ENCODE peak calls at places on chromosomes 12 and 14, in eight cellular contexts. Y is uterus; C is CD8-positive, alpha-beta memory T cell; N is tibial nerve; Z is HepG2; L is GM23248; R is body of pancreas; O is prostate gland. P is an unnamed sample.

GRCh38 chr12:94289551-94290312 is 141.4 kb downstream of the PLXNC1 start:
- DNase-seq in Y (peak; percentile 59), R (no peak), O (no peak), L (peak; percentile 80), N (peak; percentile 35), Z (no peak), C (no peak), P (no peak)

GRCh38 chr14:104758981-104759975 is 6.3 kb downstream of the SIVA1 start:
- DNase-seq in L (no peak), Y (no peak), N (no peak), Z (no peak), R (no peak), O (no peak), C (no peak), P (no peak)

GRCh38 chr14:72111921-72112320 is 179.7 kb downstream of the RGS6 start:
- DNase-seq in Y (no peak), L (no peak), R (no peak), O (no peak), C (no peak), Z (no peak), N (no peak), P (no peak)

GRCh38 chr12:88299567-88300101 is 157.5 kb downstream of the TMTC3 start:
- DNase-seq in Z (no peak), O (no peak), R (no peak), L (peak; percentile 98), Y (no peak), C (no peak), N (no peak), P (no peak)

GRCh38 chr14:91947196-91948184 is at the start of gene FBLN5:
- DNase-seq in Y (peak; percentile 79), R (peak; percentile 71), L (peak; percentile 93), C (no peak), O (peak; percentile 33), Z (no peak), N (peak; percentile 49), P (peak; percentile 82)

GRCh38 chr14:93811611-93812010 is 23.3 kb upstream of the PRIMA1 start:
- DNase-seq in C (no peak), R (no peak), O (no peak), Z (no peak), L (no peak), Y (no peak), N (no peak), P (no peak)

GRCh38 chr12:90828621-90829020 is 126.4 kb downstream of the CCER1 start:
- DNase-seq in Y (no peak), O (no peak), N (no peak), R (no peak), Z (no peak), C (no peak), L (no peak), P (no peak)

GRCh38 chr14:99523661-99524050 is 42.4 kb downstream of the CCNK start:
- DNase-seq in R (no peak), C (no peak), Z (no peak), O (no peak), N (no peak), Y (no peak), L (no peak), P (no peak)

GRCh38 chr12:105259226-105259625 is 23.3 kb upstream of the APPL2 start:
- DNase-seq in O (no peak), Y (no peak), C (no peak), N (no peak), L (no peak), Z (no peak), R (no peak), P (no peak)

GRCh38 chr12:13102481-13103195 is 829 bp downstream of the GSG1 start:
- DNase-seq in O (no peak), L (peak; percentile 68), R (no peak), C (no peak), N (no peak), Y (no peak), Z (no peak), P (no peak)

GRCh38 chr12:19431407-19432308 is 7.6 kb upstream of the AEBP2 start:
- DNase-seq in R (no peak), O (peak; percentile 28), Z (no peak), C (no peak), L (peak; percentile 85), N (no peak), Y (no peak), P (no peak)

GRCh38 chr12:47686645-47687240 is 19.1 kb downstream of the RPAP3 start:
- DNase-seq in R (no peak), N (no peak), Y (no peak), O (no peak), Z (peak; percentile 25), C (no peak), L (peak; percentile 73), P (no peak)

GRCh38 chr12:82329508-82329907 is 28.7 kb downstream of the CCDC59 start:
- DNase-seq in Z (no peak), N (no peak), C (no peak), L (no peak), R (no peak), Y (no peak), O (no peak), P (no peak)

GRCh38 chr12:13390381-13390856 is 193.9 kb downstream of the EMP1 start:
- DNase-seq in L (peak; percentile 92), Y (peak; percentile 83), Z (no peak), N (peak; percentile 32), C (no peak), O (peak; percentile 93), R (peak; percentile 96), P (peak; percentile 70)

GRCh38 chr14:33669111-33669510 is 281.8 kb downstream of the EGLN3 start:
- DNase-seq in Y (no peak), C (no peak), O (no peak), R (no peak), Z (no peak), L (peak; percentile 15), N (no peak), P (no peak)

GRCh38 chr12:104752883-104753282 is 205.2 kb downstream of the SLC41A2 start:
- DNase-seq in C (no peak), L (no peak), Y (no peak), R (no peak), O (no peak), N (no peak), Z (no peak), P (no peak)

GRCh38 chr12:49671051-49671765 is 36.0 kb downstream of the FMNL3 start:
- DNase-seq in N (peak; percentile 26), R (no peak), Z (no peak), O (no peak), L (no peak), Y (no peak), C (peak; percentile 83), P (no peak)
- H3K4me1 ChIP-seq in N (peaks cover 3% of the 10 kb centered on the region), R (peaks cover 32% of the 10 kb centered on the region), Z (peaks cover 24% of the 10 kb centered on the region), O (peaks cover 22% of the 10 kb centered on the region), L (peaks cover 39% of the 10 kb centered on the region), Y (peaks cover 14% of the 10 kb centered on the region), C (peaks cover 79% of the 10 kb centered on the region), P (peaks cover 53% of the 10 kb centered on the region)

GRCh38 chr12:34368079-34368478 is 345.8 kb downstream of the ALG10 start:
- DNase-seq in L (no peak), C (no peak), O (no peak), Z (no peak), N (no peak), R (no peak), Y (no peak), P (no peak)

GRCh38 chr12:34357791-34358190 is 335.5 kb downstream of the ALG10 start:
- DNase-seq in R (no peak), Z (no peak), O (no peak), Y (no peak), N (no peak), C (no peak), L (no peak), P (no peak)

GRCh38 chr12:34358198-34358597 is 335.9 kb downstream of the ALG10 start:
- DNase-seq in L (no peak), Z (no peak), C (no peak), R (no peak), O (no peak), Y (no peak), N (no peak), P (no peak)

GRCh38 chr12:34361721-34362316 is 339.5 kb downstream of the ALG10 start:
- DNase-seq in C (no peak), O (no peak), R (no peak), Z (no peak), Y (no peak), N (no peak), L (no peak), P (no peak)

GRCh38 chr12:34363050-34363673 is 340.9 kb downstream of the ALG10 start:
- DNase-seq in R (no peak), Z (no peak), N (no peak), Y (no peak), C (no peak), O (no peak), L (no peak), P (no peak)
- H3K9me3 ChIP-seq in R (peaks cover 85% of the 10 kb centered on the region), Z (no peaks in the 10 kb centered on the region), N (peaks cover 96% of the 10 kb centered on the region), Y (peaks cover 9% of the 10 kb centered on the region), C (no peaks in the 10 kb centered on the region), O (no peaks in the 10 kb centered on the region), L (no peaks in the 10 kb centered on the region), P (peaks cover 33% of the 10 kb centered on the region)

DNA sequence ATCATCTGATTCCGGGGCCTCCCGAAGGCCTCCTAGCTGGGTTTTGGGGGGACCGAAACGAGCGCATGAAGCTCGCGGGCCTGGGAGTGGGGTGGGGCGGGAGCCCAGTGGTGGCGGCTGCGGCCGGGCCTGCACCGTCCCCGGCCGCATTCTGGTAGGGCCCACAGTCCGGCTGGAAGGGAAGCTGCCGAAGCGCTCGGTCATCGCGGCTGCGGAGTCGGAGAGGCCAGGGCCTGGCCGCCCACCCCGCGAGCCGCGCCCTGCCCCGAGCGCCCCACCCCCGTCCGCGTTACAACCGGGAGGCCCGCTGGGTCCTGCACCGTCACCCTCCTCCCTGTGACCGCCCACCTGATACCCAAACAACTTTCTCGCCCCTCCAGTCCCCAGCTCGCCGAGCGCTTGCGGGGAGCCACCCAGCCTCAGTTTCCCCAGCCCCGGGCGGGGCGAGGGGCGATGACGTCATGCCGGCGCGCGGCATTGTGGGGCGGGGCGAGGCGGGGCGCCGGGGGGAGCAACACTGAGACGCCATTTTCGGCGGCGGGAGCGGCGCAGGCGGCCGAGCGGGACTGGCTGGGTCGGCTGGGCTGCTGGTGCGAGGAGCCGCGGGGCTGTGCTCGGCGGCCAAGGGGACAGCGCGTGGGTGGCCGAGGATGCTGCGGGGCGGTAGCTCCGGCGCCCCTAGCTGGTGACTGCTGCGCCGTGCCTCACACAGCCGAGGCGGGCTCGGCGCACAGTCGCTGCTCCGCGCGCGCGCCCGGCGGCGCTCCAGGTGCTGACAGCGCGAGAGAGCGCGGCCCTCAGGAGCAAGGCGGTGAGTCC is at the start of gene KLC1:
- DNase-seq in N (peak; percentile 84), R (peak; percentile 81), C (peak; percentile 86), Y (peak; percentile 89), Z (no peak), O (peak; percentile 80), L (peak; percentile 89), P (peak; percentile 88)
- H3K4me1 ChIP-seq in N (no peaks in the 10 kb centered on the region), R (peaks cover 30% of the 10 kb centered on the region), C (peaks cover 46% of the 10 kb centered on the region), Y (no peaks in the 10 kb centered on the region), Z (peaks cover 52% of the 10 kb centered on the region), O (peaks cover 11% of the 10 kb centered on the region), L (peaks cover 46% of the 10 kb centered on the region), P (peaks cover 65% of the 10 kb centered on the region)

GRCh38 chr14:50718949-50719348 is 50.8 kb upstream of the SAV1 start:
- DNase-seq in O (no peak), L (no peak), R (no peak), Y (no peak), N (no peak), C (no peak), Z (peak; percentile 4), P (no peak)

GRCh38 chr14:50719911-50720759 is 52.0 kb upstream of the SAV1 start:
- DNase-seq in C (no peak), L (peak; percentile 6), Y (no peak), O (no peak), R (no peak), Z (no peak), N (no peak), P (no peak)

GRCh38 chr14:50714452-50715073 is 46.5 kb upstream of the SAV1 start:
- DNase-seq in N (peak; percentile 46), O (no peak), R (peak; percentile 36), C (no peak), L (peak; percentile 60), Y (no peak), Z (peak; percentile 12), P (no peak)

GRCh38 chr14:50717826-50718225 is 49.7 kb upstream of the SAV1 start:
- DNase-seq in R (no peak), C (no peak), Z (no peak), Y (no peak), O (no peak), L (no peak), N (no peak), P (no peak)
- H3K9me3 ChIP-seq in R (no peaks in the 10 kb centered on the region), C (no peaks in the 10 kb centered on the region), Z (no peaks in the 10 kb centered on the region), Y (no peaks in the 10 kb centered on the region), O (no peaks in the 10 kb centered on the region), L (no peaks in the 10 kb centered on the region), N (no peaks in the 10 kb centered on the region), P (no peaks in the 10 kb centered on the region)